ENCODE peak calls at places on chromosome X, in nine cellular contexts. P is K562, O is ovary, Q is esophagus muscularis mucosa, S is SK-N-SH, U is H1, D is suprapubic skin, Y is tibial nerve, G is A549. F is an unnamed sample.

GRCh38 chrX:56882581-56882980 is 112.8 kb downstream of the SPIN3 start:
- DNase-seq in O (no peak), G (no peak), S (no peak), Q (no peak), D (no peak), Y (no peak), U (no peak), P (no peak), F (no peak)

GRCh38 chrX:48695524-48695875 is 1.0 kb upstream of the SUV39H1 start:
- DNase-seq in U (no peak), S (no peak), P (no peak), O (no peak), Q (no peak), Y (no peak), G (no peak), D (no peak), F (no peak)

GRCh38 chrX:13994104-13994503 is 35.6 kb downstream of the GEMIN8 start:
- DNase-seq in D (no peak), O (no peak), P (no peak), G (no peak), U (no peak), Q (no peak), Y (no peak), S (no peak), F (no peak)

GRCh38 chrX:3044671-3045070 is 3.4 kb downstream of the ARSF start:
- DNase-seq in D (no peak), S (no peak), P (no peak), Y (no peak), G (no peak), Q (no peak), U (no peak), O (no peak), F (no peak)

GRCh38 chrX:1178580-1179057 is 33.8 kb downstream of the CRLF2 start:
- DNase-seq in U (no peak), O (no peak), G (peak), P (no peak), Y (no peak), Q (peak), D (no peak), S (no peak), F (no peak)

GRCh38 chrX:23118890-23119527 is 119.2 kb downstream of the DDX53 start:
- DNase-seq in O (no peak), Y (no peak), G (no peak), Q (no peak), S (no peak), U (no peak), D (no peak), P (no peak), F (no peak)

GRCh38 chrX:81708506-81708905 is 506.6 kb downstream of the SH3BGRL start:
- DNase-seq in P (no peak), O (no peak), Q (no peak), S (no peak), Y (no peak), G (no peak), D (no peak), U (no peak), F (no peak)

GRCh38 chrX:139738581-139738980 is 30.6 kb upstream of the MCF2 start:
- DNase-seq in Y (no peak), O (no peak), D (no peak), Q (no peak), P (no peak), U (no peak), G (no peak), S (no peak), F (no peak)

GRCh38 chrX:151042852-151043251 is 59.7 kb downstream of the HMGB3 start:
- DNase-seq in P (peak), S (no peak), G (no peak), D (no peak), O (no peak), U (no peak), Q (no peak), Y (no peak), F (no peak)

GRCh38 chrX:1249101-1249887 is 19.3 kb upstream of the CSF2RA start:
- DNase-seq in U (no peak), O (no peak), D (no peak), G (peak), Y (no peak), S (no peak), P (peak), Q (no peak), F (peak)

GRCh38 chrX:148135738-148136137 is 154.6 kb downstream of the FMR1NB start:
- DNase-seq in P (no peak), U (no peak), Y (no peak), G (no peak), O (no peak), Q (no peak), S (no peak), D (no peak), F (no peak)

GRCh38 chrX:580020-580419 is 50.6 kb upstream of the SHOX start:
- DNase-seq in P (no peak), Y (no peak), G (peak), Q (no peak), U (no peak), O (no peak), S (no peak), D (no peak), F (no peak)

GRCh38 chrX:113384628-113385027 is 544.0 kb upstream of the AMOT start:
- DNase-seq in P (no peak), U (no peak), Q (no peak), O (no peak), G (no peak), D (no peak), Y (no peak), S (no peak), F (no peak)

GRCh38 chrX:85065512-85066198 is 62.0 kb downstream of the APOOL start:
- DNase-seq in Q (no peak), U (no peak), S (no peak), P (no peak), Y (no peak), D (no peak), G (no peak), O (no peak), F (no peak)

GRCh38 chrX:10089378-10089795 is 67.4 kb upstream of the CLCN4 start:
- DNase-seq in D (no peak), O (no peak), U (no peak), S (no peak), Q (no peak), G (peak), Y (no peak), P (no peak), F (no peak)

GRCh38 chrX:16836371-16836770 is 33.8 kb downstream of the RBBP7 start:
- DNase-seq in Q (no peak), U (no peak), O (no peak), Y (no peak), S (peak), G (peak), D (no peak), P (peak), F (peak)

GRCh38 chrX:48649109-48649508 is 34.5 kb upstream of the WAS start:
- DNase-seq in U (no peak), G (no peak), P (peak), D (no peak), O (no peak), Y (no peak), Q (no peak), S (no peak), F (no peak)

GRCh38 chrX:121876316-121876715 is 828.9 kb downstream of the GLUD2 start:
- DNase-seq in P (no peak), O (no peak), S (no peak), D (no peak), Y (no peak), U (no peak), Q (no peak), G (no peak), F (no peak)

GRCh38 chrX:18721683-18722499 is 14.4 kb downstream of the PPEF1 start:
- DNase-seq in Y (no peak), O (no peak), D (no peak), G (no peak), S (no peak), U (no peak), P (no peak), Q (no peak), F (no peak)

GRCh38 chrX:136687457-136687856 is 39.5 kb downstream of the CD40LG start:
- DNase-seq in Y (no peak), U (no peak), O (no peak), P (no peak), D (no peak), S (no peak), Q (no peak), G (no peak), F (no peak)

GRCh38 chrX:29561417-29561816 is 653.9 kb upstream of the MAGEB2 start:
- DNase-seq in D (no peak), U (no peak), Q (no peak), Y (no peak), O (no peak), G (no peak), S (no peak), P (no peak), F (no peak)

GRCh38 chrX:72126048-72126415 is 5.7 kb downstream of the RTL5 start:
- DNase-seq in G (no peak), U (no peak), Q (no peak), Y (no peak), D (no peak), P (no peak), O (no peak), S (peak), F (no peak)

GRCh38 chrX:77415161-77415560 is 32.0 kb upstream of the FGF16 start:
- DNase-seq in G (no peak), Y (no peak), D (no peak), P (no peak), Q (no peak), S (no peak), U (no peak), O (no peak), F (no peak)

GRCh38 chrX:14032383-14032782 is 2.7 kb upstream of the GEMIN8 start:
- DNase-seq in S (peak), U (no peak), Q (no peak), Y (no peak), G (peak), P (peak), D (no peak), O (no peak), F (peak)

GRCh38 chrX:129706395-129707072 is 32.2 kb upstream of the XPNPEP2 start:
- DNase-seq in P (no peak), G (no peak), Q (no peak), U (no peak), O (no peak), S (peak), D (no peak), Y (no peak), F (peak)

GRCh38 chrX:31459361-31459760 is 387.5 kb upstream of the FTHL17 start:
- DNase-seq in U (no peak), P (no peak), S (no peak), G (no peak), D (no peak), Y (no peak), Q (no peak), O (no peak), F (no peak)

GRCh38 chrX:112961981-112962380 is 121.3 kb upstream of the AMOT start:
- DNase-seq in P (no peak), Y (no peak), Q (no peak), G (no peak), S (no peak), O (no peak), D (no peak), U (no peak), F (no peak)

DNA sequence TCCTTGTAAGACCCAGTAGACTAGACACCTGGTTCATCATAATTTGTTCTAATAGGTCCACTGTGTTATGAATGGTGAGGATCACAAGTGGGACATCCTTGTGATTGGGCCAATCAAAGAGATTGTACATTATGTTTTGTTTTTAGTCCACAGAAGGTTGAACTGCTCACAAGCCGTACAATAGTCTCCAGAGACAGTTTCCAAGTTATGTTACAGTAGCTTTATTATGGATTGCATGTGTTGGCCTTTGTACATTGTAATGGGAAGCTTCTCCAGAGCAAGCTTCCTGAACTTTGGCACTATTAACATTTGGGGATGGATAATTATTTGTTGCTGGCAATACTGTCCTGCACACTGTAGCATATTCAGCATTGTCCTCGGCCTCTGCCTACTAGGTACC is 86.1 kb downstream of the MAGEB10 start:
- DNase-seq in G (no peak), D (no peak), U (no peak), Q (no peak), Y (no peak), O (no peak), P (no peak), S (no peak), F (no peak)
- TF ChIP-seq EP300 in G (no peak), D (no peak), U (no peak), Q (no peak), Y (no peak), O (no peak), P (no peak), S (no peak), F (no peak)

GRCh38 chrX:96685205-96686099 is 810 bp downstream of the DIAPH2 start:
- DNase-seq in Q (peak), U (no peak), O (peak), G (peak), S (peak), Y (no peak), D (peak), P (no peak), F (peak)
- TF ChIP-seq EP300 in Q (no peak), U (no peak), O (no peak), G (no peak), S (no peak), Y (no peak), D (no peak), P (no peak), F (no peak)

DNA sequence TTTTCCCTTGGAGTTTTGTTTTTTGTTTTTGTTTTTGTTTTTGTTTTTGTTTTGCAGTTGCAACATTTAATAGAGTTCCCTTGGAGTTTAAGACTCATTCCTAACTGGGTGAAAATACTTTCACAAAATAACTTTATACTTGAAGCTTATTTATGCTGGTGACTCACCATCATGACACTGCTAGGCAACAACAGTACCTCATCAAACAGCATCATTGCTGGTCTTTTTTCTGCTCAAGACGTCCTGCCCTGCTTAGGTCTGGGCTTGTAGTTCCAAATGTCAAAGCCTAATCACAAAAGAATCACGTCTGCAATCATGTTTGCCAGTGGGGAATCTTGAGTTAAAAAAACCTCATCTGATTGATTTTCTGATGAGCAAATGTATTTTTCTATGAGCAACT is 105.7 kb upstream of the PRPS2 start:
- DNase-seq in O (no peak), S (no peak), Y (no peak), Q (no peak), G (no peak), D (no peak), U (no peak), P (no peak), F (no peak)
- TF ChIP-seq EP300 in O (no peak), S (no peak), Y (no peak), Q (no peak), G (no peak), D (no peak), U (no peak), P (no peak), F (no peak)

GRCh38 chrX:107723501-107723900 is 52.1 kb downstream of the TSC22D3 start:
- DNase-seq in O (no peak), S (no peak), D (no peak), G (no peak), Q (no peak), Y (no peak), P (no peak), U (no peak), F (no peak)
- TF ChIP-seq EP300 in O (no peak), S (no peak), D (no peak), G (no peak), Q (no peak), Y (no peak), P (no peak), U (no peak), F (no peak)

GRCh38 chrX:53159184-53159583 is 65.2 kb downstream of the KANTR start:
- DNase-seq in D (no peak), Y (no peak), S (no peak), O (no peak), U (no peak), G (no peak), P (no peak), Q (no peak), F (no peak)

GRCh38 chrX:53166103-53166502 is 58.9 kb downstream of the KDM5C start:
- DNase-seq in D (no peak), Y (no peak), G (no peak), O (no peak), S (no peak), Q (no peak), P (no peak), U (no peak), F (no peak)

GRCh38 chrX:53160297-53160983 is 64.6 kb downstream of the KDM5C start:
- DNase-seq in D (no peak), U (no peak), Y (no peak), P (no peak), S (no peak), Q (no peak), O (no peak), G (no peak), F (no peak)

GRCh38 chrX:53163436-53163835 is 61.6 kb downstream of the KDM5C start:
- DNase-seq in Y (no peak), P (no peak), G (no peak), Q (no peak), S (no peak), D (no peak), O (no peak), U (no peak), F (no peak)
- TF ChIP-seq EP300 in Y (no peak), P (no peak), G (no peak), Q (no peak), S (no peak), D (no peak), O (no peak), U (no peak), F (no peak)